ENCODE peak calls at places on chromosomes 7 and 10, in seven cellular contexts. N, X, Z, V, B, R and T are unnamed samples.

GRCh38 chr7:129074361-129074871 is 19.5 kb upstream of the TNPO3 start:
- DNase-seq in N (no peak), X (no peak), Z (no peak), V (no peak), B (no peak), R (no peak), T (no peak)

GRCh38 chr7:37488163-37488759 is 39.6 kb upstream of the ELMO1 start:
- DNase-seq in N (no peak), X (no peak), Z (peak), V (no peak), B (peak), R (no peak), T (peak)

GRCh38 chr7:1899951-1900762 is 230.1 kb downstream of the ELFN1 start:
- DNase-seq in N (no peak), X (no peak), Z (no peak), V (no peak), B (no peak), R (no peak), T (no peak)

GRCh38 chr10:44293306-44293778 is 91.6 kb downstream of the CXCL12 start:
- DNase-seq in N (no peak), X (no peak), Z (no peak), V (no peak), B (no peak), R (peak), T (peak)

GRCh38 chr10:70232155-70232858 is 922 bp downstream of the PPA1 start:
- DNase-seq in N (peak), X (peak), Z (peak), V (peak), B (no peak), R (peak), T (peak)

GRCh38 chr7:93957767-93958166 is 36.2 kb downstream of the GNG11 start:
- DNase-seq in N (no peak), X (no peak), Z (no peak), V (no peak), B (no peak), R (no peak), T (no peak)

GRCh38 chr10:120938822-120939221 is 87.7 kb downstream of the WDR11 start:
- DNase-seq in N (no peak), X (no peak), Z (no peak), V (no peak), B (no peak), R (no peak), T (no peak)

GRCh38 chr7:13800694-13801448 is 188.6 kb downstream of the ETV1 start:
- DNase-seq in N (peak), X (no peak), Z (no peak), V (no peak), B (no peak), R (no peak), T (peak)

GRCh38 chr10:58106211-58107035 is 161.3 kb downstream of the IPMK start:
- DNase-seq in N (no peak), X (no peak), Z (no peak), V (no peak), B (no peak), R (no peak), T (no peak)

GRCh38 chr10:71252195-71252594 is 39.8 kb downstream of the UNC5B start:
- DNase-seq in N (no peak), X (no peak), Z (no peak), V (no peak), B (no peak), R (no peak), T (no peak)

GRCh38 chr7:57399251-57399940 is 50.6 kb upstream of the ZNF716 start:
- DNase-seq in N (no peak), X (no peak), Z (no peak), V (no peak), B (no peak), R (no peak), T (no peak)

GRCh38 chr10:131929122-131929845 is 28.5 kb downstream of the PPP2R2D start:
- DNase-seq in N (no peak), X (no peak), Z (peak), V (no peak), B (peak), R (no peak), T (peak)

DNA sequence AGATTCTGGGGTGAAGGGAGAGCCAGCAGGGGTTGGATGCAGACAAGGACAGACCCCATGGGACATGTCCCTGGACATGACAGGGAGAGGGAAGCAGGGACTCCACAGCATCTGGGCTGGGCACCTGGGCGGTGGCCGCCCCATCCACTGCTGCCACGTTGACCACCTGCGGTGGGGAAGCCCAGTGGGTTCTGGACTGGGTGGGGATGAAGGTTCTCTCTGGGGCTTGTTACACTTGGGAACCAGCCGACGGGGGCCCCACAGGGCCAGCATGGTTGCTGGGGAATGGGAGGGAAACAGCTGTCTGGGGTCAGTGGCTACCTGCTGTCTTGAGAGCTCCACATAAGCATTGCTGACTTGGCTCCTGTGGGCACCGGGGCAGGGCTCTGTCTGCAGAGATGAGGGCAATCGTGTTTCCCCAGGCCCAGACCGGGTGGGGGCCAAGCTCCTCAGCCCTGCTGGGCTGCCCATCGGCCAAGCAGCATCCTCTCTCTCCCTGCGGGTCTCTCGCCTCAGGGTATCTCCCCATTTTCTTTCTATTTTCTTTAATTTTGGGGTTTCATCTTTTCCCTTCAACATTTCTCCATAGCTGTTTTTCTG is 443.6 kb upstream of the PFKP start:
- DNase-seq in N (no peak), X (no peak), Z (no peak), V (no peak), B (no peak), R (no peak), T (no peak)
- H3K4ac ChIP-seq in N (no peak), X (no peak), Z (no peak), V (no peak), B (no peak), R (no peak), T (no peak)

DNA sequence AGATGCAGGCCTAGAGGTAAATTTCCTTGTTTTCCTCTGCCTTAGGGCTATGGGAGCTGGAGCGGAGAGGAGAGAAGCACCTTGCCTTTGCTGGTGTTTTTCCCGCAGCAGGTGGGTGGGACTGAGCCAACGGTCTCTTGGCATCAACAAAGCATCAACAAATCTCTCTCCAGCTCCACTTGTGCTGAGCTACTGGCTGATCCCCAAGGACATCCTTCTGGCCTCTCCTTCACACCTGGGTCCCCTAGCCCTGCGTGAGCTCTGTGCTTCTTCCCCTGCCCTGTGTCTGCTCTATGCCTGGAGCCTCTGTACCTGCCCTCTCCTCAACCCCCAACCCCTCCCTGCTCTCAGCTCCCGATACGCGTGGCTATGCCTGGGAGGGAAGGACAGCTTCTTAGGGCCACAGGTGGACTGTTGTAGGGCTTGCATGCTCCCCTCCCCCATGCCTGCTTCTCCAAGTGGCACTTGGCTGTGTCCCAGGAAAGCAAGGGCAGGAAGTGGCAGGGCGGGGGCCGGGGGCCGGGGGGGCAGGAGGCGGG is 3.2 kb upstream of the CLDN4 start:
- DNase-seq in N (no peak), X (peak), Z (peak), V (no peak), B (peak), R (peak), T (no peak)
- H3K9ac ChIP-seq in N (no peak), X (no peak), Z (no peak), V (peak), B (no peak), R (no peak), T (no peak)

DNA sequence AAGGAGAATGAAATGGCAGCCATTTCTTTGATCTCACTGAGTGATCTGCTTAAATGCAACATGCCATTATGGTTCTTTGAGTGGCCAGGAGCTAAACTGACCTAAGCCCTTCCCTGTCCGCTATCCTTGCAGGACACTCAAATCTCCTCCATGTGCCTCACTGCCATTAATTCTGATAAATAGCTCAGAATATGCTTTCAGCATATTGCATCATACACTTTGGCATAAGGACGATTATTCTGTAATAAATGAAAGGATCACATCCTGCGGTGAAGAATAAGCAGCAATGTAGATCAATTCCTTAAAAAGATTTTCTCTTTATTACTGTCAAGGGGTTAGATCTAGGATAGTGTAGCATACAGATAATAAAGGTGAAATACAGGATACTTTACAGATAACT is 231.8 kb upstream of the CTBP2 start:
- DNase-seq in N (no peak), X (no peak), Z (no peak), V (no peak), B (no peak), R (no peak), T (no peak)
- H3K4ac ChIP-seq in N (no peak), X (no peak), Z (no peak), V (no peak), B (no peak), R (no peak), T (no peak)

DNA sequence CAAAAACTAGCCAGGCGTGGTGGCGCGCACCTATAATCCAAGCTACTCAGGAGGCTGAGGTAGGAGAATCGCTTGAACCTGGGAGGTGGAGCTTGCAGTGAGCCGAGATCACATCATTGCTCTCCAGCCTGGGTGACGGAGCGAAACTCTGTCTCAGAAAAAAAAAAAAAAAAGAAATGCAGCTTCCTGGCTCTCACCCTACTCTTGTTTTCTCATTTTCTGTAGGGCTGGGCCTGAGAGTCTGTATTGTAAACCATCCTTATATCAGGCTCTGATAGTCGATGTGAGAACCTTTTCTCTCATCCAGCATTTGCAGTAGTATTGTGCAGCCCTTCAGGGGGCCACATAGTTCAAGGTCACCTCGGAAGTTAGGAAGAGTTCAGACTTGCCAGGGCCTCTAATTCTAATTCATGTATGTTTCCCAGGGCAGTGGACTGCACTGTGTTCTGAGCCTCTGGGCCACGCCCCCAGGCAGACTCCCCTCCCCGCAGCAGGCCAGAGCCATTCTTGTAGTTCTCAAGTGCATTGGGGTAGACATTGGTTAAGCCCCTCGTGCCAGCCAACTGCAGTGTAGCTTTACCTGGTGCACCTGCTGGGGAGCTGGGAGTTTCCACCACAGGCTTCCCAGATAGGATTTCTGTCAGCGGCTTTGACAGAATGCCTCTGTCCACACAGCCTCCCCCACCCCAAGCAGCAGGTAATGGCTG is 38.3 kb upstream of the PDCD4 start:
- DNase-seq in N (no peak), X (no peak), Z (no peak), V (no peak), B (no peak), R (no peak), T (no peak)
- H3K9ac ChIP-seq in N (no peak), X (no peak), Z (no peak), V (no peak), B (no peak), R (no peak), T (no peak)

DNA sequence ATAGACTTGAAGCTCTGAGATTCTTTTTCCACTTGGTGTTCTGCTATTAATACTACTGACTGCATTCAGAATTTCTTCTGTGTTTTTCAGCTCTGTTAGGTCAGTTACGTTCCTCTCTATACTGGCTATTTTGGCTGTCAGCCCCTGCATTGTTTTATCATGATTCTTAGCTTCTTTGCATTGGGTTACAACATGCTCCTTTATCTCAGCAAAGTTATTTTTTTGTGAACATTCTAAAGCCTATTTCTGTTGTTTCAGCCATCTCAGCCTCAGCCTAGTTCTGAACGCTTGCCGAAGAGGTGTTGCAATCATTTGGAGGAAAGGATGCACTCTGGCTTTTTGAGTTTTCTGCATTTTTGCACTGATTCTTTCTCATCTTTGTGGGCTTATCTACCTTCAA is 201.5 kb upstream of the GNAI1 start:
- DNase-seq in N (peak), X (peak), Z (no peak), V (no peak), B (no peak), R (no peak), T (no peak)
- H3K4ac ChIP-seq in N (no peak), X (no peak), Z (no peak), V (no peak), B (no peak), R (no peak), T (no peak)

GRCh38 chr7:92478095-92478494 is 349 bp upstream of the ERVW-1 start:
- DNase-seq in N (no peak), X (peak), Z (no peak), V (no peak), B (no peak), R (no peak), T (no peak)
- H3K9ac ChIP-seq in N (no peak), X (no peak), Z (no peak), V (no peak), B (no peak), R (no peak), T (no peak)

DNA sequence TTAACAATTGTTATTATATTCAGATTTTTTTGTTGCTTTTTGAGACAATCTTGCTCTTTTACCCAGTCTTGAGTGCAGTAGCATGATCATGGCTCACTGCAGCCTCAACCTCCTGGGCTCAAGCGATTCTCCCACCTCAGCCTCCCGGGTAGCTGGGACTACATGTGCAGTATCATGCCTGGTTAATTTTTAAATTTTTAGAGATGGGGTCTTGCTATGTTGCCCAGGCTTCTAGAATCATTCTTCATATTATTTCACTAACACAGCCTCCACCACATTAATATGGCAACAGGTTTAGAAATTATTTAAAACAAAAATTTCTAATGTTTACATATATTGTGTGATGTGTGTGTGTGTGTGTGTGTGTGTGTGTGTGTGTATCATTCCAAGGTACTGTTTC is 1.4 kb upstream of the LAMTOR4 start:
- DNase-seq in N (no peak), X (no peak), Z (no peak), V (no peak), B (no peak), R (no peak), T (no peak)
- H3K4ac ChIP-seq in N (no peak), X (no peak), Z (no peak), V (no peak), B (no peak), R (no peak), T (no peak)